ENCODE peak calls at places on chromosome 17, in six cellular contexts. One of them, this sample, is unnamed.

GRCh38 chr17:74296548-74296936 is 22.5 kb downstream of the DNAI2 start:
- DNase-seq in Peyer's patch: no peak
- DNase-seq in mammary epithelial cell: peak; percentile 29
- DNase-seq in ovary: peak; percentile 83
- DNase-seq in PC-3: peak; percentile 67
- DNase-seq in testis: peak; percentile 94
- DNase-seq in this sample: no peak

GRCh38 chr17:42578282-42578869 is 847 bp upstream of the PSMC3IP start:
- DNase-seq in Peyer's patch: peak; percentile 87
- DNase-seq in mammary epithelial cell: peak; percentile 58
- DNase-seq in ovary: peak; percentile 87
- DNase-seq in PC-3: peak; percentile 74
- DNase-seq in testis: peak; percentile 84
- DNase-seq in this sample: peak; percentile 51

GRCh38 chr17:1529863-1530262 is 13.5 kb upstream of the INPP5K start:
- DNase-seq in Peyer's patch: no peak
- DNase-seq in mammary epithelial cell: no peak
- DNase-seq in ovary: no peak
- DNase-seq in PC-3: no peak
- DNase-seq in testis: no peak
- DNase-seq in this sample: no peak

GRCh38 chr17:37824534-37825485 is 80.0 kb upstream of the HNF1B start:
- DNase-seq in Peyer's patch: no peak
- DNase-seq in mammary epithelial cell: peak; percentile 92
- DNase-seq in ovary: no peak
- DNase-seq in PC-3: peak; percentile 63
- DNase-seq in testis: no peak
- DNase-seq in this sample: no peak

GRCh38 chr17:2690165-2691068 is 21.1 kb downstream of the CLUH start:
- DNase-seq in Peyer's patch: peak; percentile 14
- DNase-seq in mammary epithelial cell: no peak
- DNase-seq in ovary: peak; percentile 44
- DNase-seq in PC-3: no peak
- DNase-seq in testis: peak; percentile 16
- DNase-seq in this sample: no peak

GRCh38 chr17:45287526-45288264 is 25.8 kb upstream of the SPATA32 start:
- DNase-seq in Peyer's patch: no peak
- DNase-seq in mammary epithelial cell: no peak
- DNase-seq in ovary: no peak
- DNase-seq in PC-3: no peak
- DNase-seq in testis: no peak
- DNase-seq in this sample: no peak

GRCh38 chr17:74759243-74759801 is 10.9 kb downstream of the NHERF1 start:
- DNase-seq in Peyer's patch: peak; percentile 76
- DNase-seq in mammary epithelial cell: no peak
- DNase-seq in ovary: no peak
- DNase-seq in PC-3: no peak
- DNase-seq in testis: no peak
- DNase-seq in this sample: peak; percentile 55

GRCh38 chr17:66507103-66507923 is 204.9 kb downstream of the PRKCA start:
- DNase-seq in Peyer's patch: no peak
- DNase-seq in mammary epithelial cell: peak; percentile 71
- DNase-seq in ovary: peak; percentile 41
- DNase-seq in PC-3: peak; percentile 83
- DNase-seq in testis: peak; percentile 62
- DNase-seq in this sample: no peak

GRCh38 chr17:41917192-41917591 is 1.6 kb downstream of the ACLY start:
- DNase-seq in Peyer's patch: no peak
- DNase-seq in mammary epithelial cell: peak; percentile 62
- DNase-seq in ovary: no peak
- DNase-seq in PC-3: peak; percentile 12
- DNase-seq in testis: peak; percentile 41
- DNase-seq in this sample: no peak

GRCh38 chr17:4551141-4551540 is 4.0 kb downstream of the MYBBP1A start:
- DNase-seq in Peyer's patch: no peak
- DNase-seq in mammary epithelial cell: no peak
- DNase-seq in ovary: no peak
- DNase-seq in PC-3: peak; percentile 30
- DNase-seq in testis: no peak
- DNase-seq in this sample: no peak

GRCh38 chr17:45385331-45385997 is 47.2 kb downstream of the ARHGAP27 start:
- DNase-seq in Peyer's patch: peak; percentile 80
- DNase-seq in mammary epithelial cell: peak; percentile 70
- DNase-seq in ovary: peak; percentile 92
- DNase-seq in PC-3: peak; percentile 97
- DNase-seq in testis: peak; percentile 89
- DNase-seq in this sample: peak; percentile 87

GRCh38 chr17:44916781-44917241 is 1.5 kb upstream of the GFAP start:
- DNase-seq in Peyer's patch: no peak
- DNase-seq in mammary epithelial cell: peak; percentile 37
- DNase-seq in ovary: peak; percentile 56
- DNase-seq in PC-3: peak; percentile 75
- DNase-seq in testis: no peak
- DNase-seq in this sample: no peak

GRCh38 chr17:76250141-76250540 is 9.8 kb upstream of the RNF157 start:
- DNase-seq in Peyer's patch: no peak
- DNase-seq in mammary epithelial cell: no peak
- DNase-seq in ovary: no peak
- DNase-seq in PC-3: no peak
- DNase-seq in testis: no peak
- DNase-seq in this sample: no peak

GRCh38 chr17:8673621-8674020 is 43.1 kb upstream of the MYH10 start:
- DNase-seq in Peyer's patch: no peak
- DNase-seq in mammary epithelial cell: no peak
- DNase-seq in ovary: no peak
- DNase-seq in PC-3: no peak
- DNase-seq in testis: no peak
- DNase-seq in this sample: no peak

GRCh38 chr17:27529230-27529796 is 73.1 kb downstream of the KSR1 start:
- DNase-seq in Peyer's patch: no peak
- DNase-seq in mammary epithelial cell: no peak
- DNase-seq in ovary: no peak
- DNase-seq in PC-3: no peak
- DNase-seq in testis: no peak
- DNase-seq in this sample: no peak

GRCh38 chr17:52383493-52384100 is 225.1 kb upstream of the CA10 start:
- DNase-seq in Peyer's patch: no peak
- DNase-seq in mammary epithelial cell: peak; percentile 64
- DNase-seq in ovary: no peak
- DNase-seq in PC-3: peak; percentile 76
- DNase-seq in testis: peak; percentile 84
- DNase-seq in this sample: no peak

GRCh38 chr17:32931686-32932085 is 3.7 kb downstream of the TMEM98 start:
- DNase-seq in Peyer's patch: no peak
- DNase-seq in mammary epithelial cell: peak; percentile 59
- DNase-seq in ovary: no peak
- DNase-seq in PC-3: peak; percentile 55
- DNase-seq in testis: no peak
- DNase-seq in this sample: no peak

GRCh38 chr17:45675012-45675411 is 109.1 kb upstream of the CRHR1 start:
- DNase-seq in Peyer's patch: no peak
- DNase-seq in mammary epithelial cell: no peak
- DNase-seq in ovary: no peak
- DNase-seq in PC-3: no peak
- DNase-seq in testis: no peak
- DNase-seq in this sample: no peak

GRCh38 chr17:15490634-15491261 is 23.3 kb upstream of the CDRT4 start:
- DNase-seq in Peyer's patch: no peak
- DNase-seq in mammary epithelial cell: no peak
- DNase-seq in ovary: no peak
- DNase-seq in PC-3: peak; percentile 74
- DNase-seq in testis: peak; percentile 55
- DNase-seq in this sample: no peak

GRCh38 chr17:41730479-41730878 is 4.0 kb downstream of the HAP1 start:
- DNase-seq in Peyer's patch: no peak
- DNase-seq in mammary epithelial cell: no peak
- DNase-seq in ovary: no peak
- DNase-seq in PC-3: no peak
- DNase-seq in testis: no peak
- DNase-seq in this sample: no peak

GRCh38 chr17:46818929-46819859 is 702 bp upstream of the WNT3 start:
- DNase-seq in Peyer's patch: peak; percentile 17
- DNase-seq in mammary epithelial cell: no peak
- DNase-seq in ovary: no peak
- DNase-seq in PC-3: no peak
- DNase-seq in testis: no peak
- DNase-seq in this sample: no peak

GRCh38 chr17:50766222-50767023 is 895 bp downstream of the ANKRD40CL start:
- DNase-seq in Peyer's patch: no peak
- DNase-seq in mammary epithelial cell: no peak
- DNase-seq in ovary: no peak
- DNase-seq in PC-3: no peak
- DNase-seq in testis: no peak
- DNase-seq in this sample: no peak

GRCh38 chr17:50768348-50768761 is 1.0 kb upstream of the ANKRD40CL start:
- DNase-seq in Peyer's patch: no peak
- DNase-seq in mammary epithelial cell: no peak
- DNase-seq in ovary: no peak
- DNase-seq in PC-3: peak; percentile 87
- DNase-seq in testis: no peak
- DNase-seq in this sample: no peak

GRCh38 chr17:50767446-50767845 is at the start of gene ANKRD40CL:
- DNase-seq in Peyer's patch: no peak
- DNase-seq in mammary epithelial cell: no peak
- DNase-seq in ovary: no peak
- DNase-seq in PC-3: no peak
- DNase-seq in testis: no peak
- DNase-seq in this sample: no peak

GRCh38 chr17:50765454-50766221 is 1.7 kb downstream of the ANKRD40CL start:
- DNase-seq in Peyer's patch: no peak
- DNase-seq in mammary epithelial cell: no peak
- DNase-seq in ovary: no peak
- DNase-seq in PC-3: no peak
- DNase-seq in testis: no peak
- DNase-seq in this sample: no peak

GRCh38 chr17:50767030-50767429 is 288 bp downstream of the ANKRD40CL start:
- DNase-seq in Peyer's patch: no peak
- DNase-seq in mammary epithelial cell: no peak
- DNase-seq in ovary: no peak
- DNase-seq in PC-3: no peak
- DNase-seq in testis: no peak
- DNase-seq in this sample: no peak
- H3K27me3 ChIP-seq in Peyer's patch: no peaks in the 10 kb centered on the region
- H3K27me3 ChIP-seq in mammary epithelial cell: no peaks in the 10 kb centered on the region
- H3K27me3 ChIP-seq in ovary: no peaks in the 10 kb centered on the region
- H3K27me3 ChIP-seq in PC-3: no peaks in the 10 kb centered on the region
- H3K27me3 ChIP-seq in testis: no peaks in the 10 kb centered on the region
- H3K27me3 ChIP-seq in this sample: no peaks in the 10 kb centered on the region

GRCh38 chr17:77473615-77474226 is 333.0 kb downstream of the SEC14L1 start:
- DNase-seq in Peyer's patch: no peak
- DNase-seq in mammary epithelial cell: peak; percentile 87
- DNase-seq in ovary: no peak
- DNase-seq in PC-3: peak; percentile 50
- DNase-seq in testis: no peak
- DNase-seq in this sample: no peak
- H3K4me1 ChIP-seq in Peyer's patch: peaks cover 51% of the 10 kb centered on the region
- H3K4me1 ChIP-seq in mammary epithelial cell: peaks cover 86% of the 10 kb centered on the region
- H3K4me1 ChIP-seq in ovary: peaks cover 53% of the 10 kb centered on the region
- H3K4me1 ChIP-seq in PC-3: peaks cover 60% of the 10 kb centered on the region
- H3K4me1 ChIP-seq in testis: peaks cover 84% of the 10 kb centered on the region
- H3K4me1 ChIP-seq in this sample: peaks cover 87% of the 10 kb centered on the region

GRCh38 chr17:43583332-43583731 is 37.2 kb upstream of the ETV4 start:
- DNase-seq in Peyer's patch: no peak
- DNase-seq in mammary epithelial cell: no peak
- DNase-seq in ovary: no peak
- DNase-seq in PC-3: no peak
- DNase-seq in testis: no peak
- DNase-seq in this sample: no peak

GRCh38 chr17:43582426-43582825 is 36.3 kb upstream of the ETV4 start:
- DNase-seq in Peyer's patch: no peak
- DNase-seq in mammary epithelial cell: no peak
- DNase-seq in ovary: no peak
- DNase-seq in PC-3: no peak
- DNase-seq in testis: no peak
- DNase-seq in this sample: no peak

GRCh38 chr17:43579570-43580140 is 33.5 kb upstream of the ETV4 start:
- DNase-seq in Peyer's patch: no peak
- DNase-seq in mammary epithelial cell: peak; percentile 91
- DNase-seq in ovary: no peak
- DNase-seq in PC-3: peak; percentile 87
- DNase-seq in testis: no peak
- DNase-seq in this sample: no peak

GRCh38 chr17:43581130-43581529 is 35.0 kb upstream of the ETV4 start:
- DNase-seq in Peyer's patch: no peak
- DNase-seq in mammary epithelial cell: no peak
- DNase-seq in ovary: no peak
- DNase-seq in PC-3: no peak
- DNase-seq in testis: no peak
- DNase-seq in this sample: no peak

GRCh38 chr17:43581581-43581980 is 35.4 kb upstream of the ETV4 start:
- DNase-seq in Peyer's patch: no peak
- DNase-seq in mammary epithelial cell: no peak
- DNase-seq in ovary: no peak
- DNase-seq in PC-3: no peak
- DNase-seq in testis: no peak
- DNase-seq in this sample: no peak
- H3K27ac ChIP-seq in Peyer's patch: no peak overlapping the region
- H3K27ac ChIP-seq in mammary epithelial cell: no peak overlapping the region
- H3K27ac ChIP-seq in ovary: no peak overlapping the region
- H3K27ac ChIP-seq in PC-3: no peak overlapping the region
- H3K27ac ChIP-seq in testis: no peak overlapping the region
- H3K27ac ChIP-seq in this sample: no peak overlapping the region

GRCh38 chr17:6779411-6779810 is 3.4 kb downstream of the FBXO39 start:
- DNase-seq in Peyer's patch: no peak
- DNase-seq in mammary epithelial cell: peak; percentile 52
- DNase-seq in ovary: no peak
- DNase-seq in PC-3: no peak
- DNase-seq in testis: no peak
- DNase-seq in this sample: no peak

GRCh38 chr17:6782244-6782643 is 6.2 kb downstream of the FBXO39 start:
- DNase-seq in Peyer's patch: no peak
- DNase-seq in mammary epithelial cell: no peak
- DNase-seq in ovary: no peak
- DNase-seq in PC-3: no peak
- DNase-seq in testis: no peak
- DNase-seq in this sample: no peak

GRCh38 chr17:6775871-6776405 is at the start of gene FBXO39:
- DNase-seq in Peyer's patch: no peak
- DNase-seq in mammary epithelial cell: no peak
- DNase-seq in ovary: peak; percentile 52
- DNase-seq in PC-3: no peak
- DNase-seq in testis: no peak
- DNase-seq in this sample: no peak

GRCh38 chr17:6780886-6781285 is 4.9 kb downstream of the FBXO39 start:
- DNase-seq in Peyer's patch: no peak
- DNase-seq in mammary epithelial cell: no peak
- DNase-seq in ovary: no peak
- DNase-seq in PC-3: no peak
- DNase-seq in testis: no peak
- DNase-seq in this sample: no peak

DNA sequence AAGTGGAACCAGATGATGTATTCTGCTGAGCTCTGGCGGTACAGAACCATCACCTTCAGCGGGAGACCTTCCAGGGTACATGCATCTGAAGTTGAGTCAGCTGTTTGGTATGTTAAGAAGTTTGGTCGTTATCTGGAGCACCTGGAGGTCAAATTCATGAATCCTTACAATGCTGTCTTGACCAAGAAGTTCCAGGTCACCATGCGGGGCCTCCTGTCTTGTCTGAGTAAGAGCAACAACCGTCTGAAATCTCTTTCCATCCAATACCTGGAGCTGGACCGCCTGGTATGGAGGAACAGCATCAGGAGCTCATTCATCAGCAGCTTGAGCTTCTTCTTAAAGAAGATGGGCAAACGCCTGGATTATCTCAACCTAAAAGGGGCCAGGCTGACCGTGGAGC is 4.0 kb downstream of the FBXO39 start:
- DNase-seq in Peyer's patch: no peak
- DNase-seq in mammary epithelial cell: no peak
- DNase-seq in ovary: no peak
- DNase-seq in PC-3: no peak
- DNase-seq in testis: no peak
- DNase-seq in this sample: no peak
- H3K27me3 ChIP-seq in Peyer's patch: no peaks in the 10 kb centered on the region
- H3K27me3 ChIP-seq in mammary epithelial cell: no peaks in the 10 kb centered on the region
- H3K27me3 ChIP-seq in ovary: no peaks in the 10 kb centered on the region
- H3K27me3 ChIP-seq in PC-3: peaks cover 15% of the 10 kb centered on the region
- H3K27me3 ChIP-seq in testis: no peaks in the 10 kb centered on the region
- H3K27me3 ChIP-seq in this sample: no peaks in the 10 kb centered on the region